ENCODE peak calls at places on chromosomes 13 and 19, in nine cellular contexts. I is stimulated activated CD8-positive, alpha-beta memory T cell treated with anti-CD3 and anti-CD28 coated beads, Interleukin-15, amount 100 ng/mL, for 48 hours; U is SW480; R is activated naive CD8-positive, alpha-beta T cell treated with anti-CD3 and anti-CD28 coated beads for 36 hours; J is MCF 10A; M is activated CD4-positive, CD25-positive, alpha-beta regulatory T cell treated with anti-CD3 and anti-CD28 coated beads, Interleukin-2, amount 50 U/mL, for 16 hours; N is H54; V is germinal center; E is T-helper 1 cell. F is an unnamed sample.

GRCh38 chr13:30832845-30833332 is 73.2 kb upstream of the MEDAG start:
- DNase-seq in I (peak; percentile 32), U (peak; percentile 99), R (peak; percentile 57), J (peak; percentile 89), M (no peak), N (peak; percentile 71), V (no peak), E (no peak), F (peak; percentile 59)

GRCh38 chr19:51711702-51712101 is 12.1 kb downstream of the HAS1 start:
- DNase-seq in I (no peak), U (no peak), R (no peak), J (no peak), M (no peak), N (no peak), V (no peak), E (no peak), F (no peak)

GRCh38 chr19:56126983-56127780 is 6.1 kb upstream of the ZNF787 start:
- DNase-seq in I (no peak), U (no peak), R (no peak), J (no peak), M (no peak), N (no peak), V (no peak), E (no peak), F (no peak)

GRCh38 chr19:47111081-47111589 is 2.4 kb downstream of the ZC3H4 start:
- DNase-seq in I (no peak), U (peak; percentile 39), R (peak; percentile 42), J (no peak), M (no peak), N (no peak), V (peak; percentile 44), E (no peak), F (peak; percentile 45)

GRCh38 chr13:110206170-110206569 is 100.8 kb downstream of the COL4A1 start:
- DNase-seq in I (no peak), U (no peak), R (no peak), J (no peak), M (no peak), N (no peak), V (no peak), E (no peak), F (no peak)

GRCh38 chr19:55809381-55810058 is 22.3 kb downstream of the NLRP11 start:
- DNase-seq in I (peak; percentile 14), U (peak; percentile 94), R (peak; percentile 58), J (peak; percentile 83), M (no peak), N (peak; percentile 91), V (peak; percentile 71), E (no peak), F (peak; percentile 46)

GRCh38 chr19:43310221-43310620 is 40.9 kb upstream of the PSG9 start:
- DNase-seq in I (no peak), U (no peak), R (no peak), J (no peak), M (no peak), N (no peak), V (no peak), E (no peak), F (no peak)

GRCh38 chr19:36097036-36097435 is 13.9 kb upstream of the OVOL3 start:
- DNase-seq in I (no peak), U (no peak), R (no peak), J (no peak), M (no peak), N (no peak), V (no peak), E (no peak), F (no peak)

GRCh38 chr19:53076984-53077383 is 26.2 kb downstream of the ZNF160 start:
- DNase-seq in I (no peak), U (no peak), R (peak; percentile 19), J (no peak), M (no peak), N (no peak), V (no peak), E (no peak), F (no peak)

GRCh38 chr13:20388184-20388583 is 137.5 kb downstream of the CRYL1 start:
- DNase-seq in I (no peak), U (no peak), R (no peak), J (no peak), M (no peak), N (no peak), V (no peak), E (no peak), F (no peak)

GRCh38 chr13:20159646-20160345 is 1.1 kb downstream of the GJA3 start:
- DNase-seq in I (no peak), U (peak; percentile 43), R (no peak), J (peak; percentile 8), M (no peak), N (no peak), V (no peak), E (no peak), F (no peak)

GRCh38 chr19:355134-355533 is 10.5 kb upstream of the MIER2 start:
- DNase-seq in I (no peak), U (no peak), R (no peak), J (peak; percentile 67), M (no peak), N (peak; percentile 95), V (no peak), E (no peak), F (no peak)

GRCh38 chr13:65638572-65639168 is 1591.5 kb downstream of the PCDH9 start:
- DNase-seq in I (no peak), U (peak; percentile 14), R (no peak), J (peak; percentile 53), M (no peak), N (no peak), V (peak; percentile 1), E (no peak), F (no peak)

GRCh38 chr19:56294557-56294956 is 20.1 kb downstream of the ZSCAN5A start:
- DNase-seq in I (no peak), U (peak; percentile 46), R (no peak), J (peak; percentile 43), M (no peak), N (peak; percentile 29), V (no peak), E (no peak), F (no peak)

GRCh38 chr19:54206831-54207177 is 6.1 kb downstream of the RPS9 start:
- DNase-seq in I (no peak), U (no peak), R (no peak), J (peak; percentile 26), M (no peak), N (no peak), V (no peak), E (no peak), F (no peak)

GRCh38 chr13:113836917-113837553 is 26.8 kb downstream of the GAS6 start:
- DNase-seq in I (no peak), U (peak; percentile 76), R (no peak), J (peak; percentile 95), M (no peak), N (peak; percentile 71), V (no peak), E (no peak), F (no peak)

F was measured in GM13976.